ENCODE peak calls at places on chromosome 4, in four cellular contexts. One of them, this sample, is unnamed.
A peak's percentile ranks its signal among the peaks of the same experiment; 100 is the strongest.

GRCh38 chr4:138761638-138762205 is 253.9 kb upstream of the NOCT start:
- DNase-seq in IMR-90: peak; percentile 30
- DNase-seq in K562: no peak
- DNase-seq in GM12878: no peak
- DNase-seq in this sample: no peak

GRCh38 chr4:71713611-71714203 is 70.2 kb downstream of the GC start:
- DNase-seq in IMR-90: peak; percentile 77
- DNase-seq in K562: peak; percentile 32
- DNase-seq in GM12878: no peak
- DNase-seq in this sample: peak; percentile 48

GRCh38 chr4:986428-986948 is 356 bp upstream of the IDUA start:
- DNase-seq in GM12878: no peak
- DNase-seq in K562: no peak
- DNase-seq in IMR-90: no peak
- DNase-seq in this sample: no peak

GRCh38 chr4:8221476-8221875 is 22.4 kb downstream of the SH3TC1 start:
- DNase-seq in GM12878: peak; percentile 46
- DNase-seq in IMR-90: peak; percentile 10
- DNase-seq in K562: no peak
- DNase-seq in this sample: no peak

GRCh38 chr4:173934933-173935620 is 348.4 kb downstream of the FBXO8 start:
- DNase-seq in K562: no peak
- DNase-seq in IMR-90: no peak
- DNase-seq in GM12878: no peak
- DNase-seq in this sample: no peak

GRCh38 chr4:29046166-29046565 is 1674.0 kb upstream of the PCDH7 start:
- DNase-seq in K562: no peak
- DNase-seq in GM12878: no peak
- DNase-seq in IMR-90: peak; percentile 92
- DNase-seq in this sample: no peak

GRCh38 chr4:127251423-127251822 is 381.3 kb upstream of the INTU start:
- DNase-seq in GM12878: no peak
- DNase-seq in IMR-90: peak; percentile 62
- DNase-seq in K562: no peak
- DNase-seq in this sample: no peak

GRCh38 chr4:84503495-84504437 is 4.7 kb upstream of the NKX6-1 start:
- DNase-seq in K562: peak; percentile 68
- DNase-seq in IMR-90: peak; percentile 66
- DNase-seq in GM12878: no peak
- DNase-seq in this sample: peak; percentile 66

GRCh38 chr4:2931765-2932560 is 31.2 kb downstream of the NOP14 start:
- DNase-seq in K562: no peak
- DNase-seq in GM12878: peak; percentile 55
- DNase-seq in IMR-90: no peak
- DNase-seq in this sample: no peak

GRCh38 chr4:141388483-141388882 is 167.8 kb downstream of the ZNF330 start:
- DNase-seq in GM12878: no peak
- DNase-seq in IMR-90: peak; percentile 89
- DNase-seq in K562: no peak
- DNase-seq in this sample: no peak

GRCh38 chr4:139918994-139919393 is 235.0 kb downstream of the MAML3 start:
- DNase-seq in GM12878: no peak
- DNase-seq in IMR-90: no peak
- DNase-seq in K562: no peak
- DNase-seq in this sample: no peak

GRCh38 chr4:98181815-98182214 is 38.5 kb upstream of the STPG2 start:
- DNase-seq in GM12878: no peak
- DNase-seq in K562: no peak
- DNase-seq in IMR-90: peak; percentile 14
- DNase-seq in this sample: peak; percentile 1

GRCh38 chr4:48432017-48432416 is 51.1 kb upstream of the SLC10A4 start:
- DNase-seq in GM12878: no peak
- DNase-seq in IMR-90: no peak
- DNase-seq in K562: no peak
- DNase-seq in this sample: no peak

GRCh38 chr4:1992468-1993168 is 16.2 kb downstream of the NELFA start:
- DNase-seq in IMR-90: no peak
- DNase-seq in GM12878: no peak
- DNase-seq in K562: no peak
- DNase-seq in this sample: no peak

GRCh38 chr4:186724861-186725419 is 1.3 kb upstream of the FAT1 start:
- DNase-seq in GM12878: no peak
- DNase-seq in IMR-90: peak; percentile 40
- DNase-seq in K562: peak; percentile 12
- DNase-seq in this sample: peak; percentile 45

GRCh38 chr4:106746451-106746850 is 289.7 kb downstream of the DKK2 start:
- DNase-seq in GM12878: no peak
- DNase-seq in K562: no peak
- DNase-seq in IMR-90: no peak
- DNase-seq in this sample: no peak

GRCh38 chr4:36420111-36420679 is 138.8 kb downstream of the DTHD1 start:
- DNase-seq in GM12878: no peak
- DNase-seq in K562: no peak
- DNase-seq in IMR-90: no peak
- DNase-seq in this sample: no peak

GRCh38 chr4:121256346-121256745 is 92.2 kb upstream of the TNIP3 start:
- DNase-seq in K562: no peak
- DNase-seq in GM12878: peak; percentile 77
- DNase-seq in IMR-90: peak; percentile 80
- DNase-seq in this sample: no peak

GRCh38 chr4:109199585-109199984 is 102.9 kb downstream of the COL25A1 start:
- DNase-seq in GM12878: no peak
- DNase-seq in IMR-90: no peak
- DNase-seq in K562: no peak
- DNase-seq in this sample: no peak

GRCh38 chr4:157151711-157152110 is 68.8 kb upstream of the GRIA2 start:
- DNase-seq in K562: no peak
- DNase-seq in GM12878: no peak
- DNase-seq in IMR-90: no peak
- DNase-seq in this sample: no peak

GRCh38 chr4:101126044-101126443 is 221.3 kb downstream of the PPP3CA start:
- DNase-seq in IMR-90: peak; percentile 47
- DNase-seq in K562: no peak
- DNase-seq in GM12878: no peak
- DNase-seq in this sample: no peak

GRCh38 chr4:111633663-111634266 is 511.5 kb upstream of the FAM241A start:
- DNase-seq in GM12878: no peak
- DNase-seq in IMR-90: no peak
- DNase-seq in K562: no peak
- DNase-seq in this sample: no peak

GRCh38 chr4:111641813-111642579 is 503.3 kb upstream of the FAM241A start:
- DNase-seq in K562: peak; percentile 60
- DNase-seq in GM12878: peak; percentile 13
- DNase-seq in IMR-90: peak; percentile 86
- DNase-seq in this sample: peak; percentile 88

GRCh38 chr4:111639876-111640275 is 505.4 kb upstream of the FAM241A start:
- DNase-seq in K562: no peak
- DNase-seq in GM12878: no peak
- DNase-seq in IMR-90: peak; percentile 55
- DNase-seq in this sample: no peak

GRCh38 chr4:111636961-111637556 is 508.2 kb upstream of the FAM241A start:
- DNase-seq in IMR-90: no peak
- DNase-seq in GM12878: no peak
- DNase-seq in K562: no peak
- DNase-seq in this sample: no peak

DNA sequence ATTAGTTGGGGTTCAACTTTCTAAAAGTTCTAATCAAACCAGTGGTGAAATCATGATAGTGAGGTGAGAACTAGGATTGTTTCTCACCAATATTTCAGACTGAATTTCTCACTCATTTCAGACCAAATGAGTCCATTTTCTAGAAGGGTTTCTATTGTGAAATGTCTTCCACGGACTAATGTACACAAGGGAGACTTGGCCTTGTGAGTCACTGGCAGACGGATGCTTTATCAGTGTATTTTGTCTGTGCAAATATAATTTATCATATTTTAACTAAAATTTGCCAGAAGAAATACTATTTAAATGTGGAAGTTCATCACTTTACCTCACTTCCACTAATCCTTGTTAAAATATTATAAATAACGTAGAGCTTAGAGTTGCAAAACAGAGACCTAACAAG is 506.1 kb upstream of the FAM241A start:
- DNase-seq in GM12878: no peak
- DNase-seq in K562: no peak
- DNase-seq in IMR-90: peak; percentile 70
- DNase-seq in this sample: peak; percentile 43
- TF ChIP-seq ELK1 in GM12878: no peak
- TF ChIP-seq ELK1 in K562: no peak
- TF ChIP-seq ELK1 in IMR-90: no peak
- TF ChIP-seq ELK1 in this sample: no peak

GRCh38 chr4:41124916-41125548 is 89.3 kb downstream of the APBB2 start:
- DNase-seq in IMR-90: no peak
- DNase-seq in GM12878: no peak
- DNase-seq in K562: no peak
- DNase-seq in this sample: peak; percentile 27
- TF ChIP-seq RFX5 in IMR-90: no peak
- TF ChIP-seq RFX5 in GM12878: no peak
- TF ChIP-seq RFX5 in K562: no peak
- TF ChIP-seq RFX5 in this sample: no peak

GRCh38 chr4:81722229-81722900 is 250.7 kb upstream of the RASGEF1B start:
- DNase-seq in IMR-90: no peak
- DNase-seq in GM12878: no peak
- DNase-seq in K562: no peak
- DNase-seq in this sample: no peak
- TF ChIP-seq ELK1 in IMR-90: no peak
- TF ChIP-seq ELK1 in GM12878: no peak
- TF ChIP-seq ELK1 in K562: no peak
- TF ChIP-seq ELK1 in this sample: no peak

DNA sequence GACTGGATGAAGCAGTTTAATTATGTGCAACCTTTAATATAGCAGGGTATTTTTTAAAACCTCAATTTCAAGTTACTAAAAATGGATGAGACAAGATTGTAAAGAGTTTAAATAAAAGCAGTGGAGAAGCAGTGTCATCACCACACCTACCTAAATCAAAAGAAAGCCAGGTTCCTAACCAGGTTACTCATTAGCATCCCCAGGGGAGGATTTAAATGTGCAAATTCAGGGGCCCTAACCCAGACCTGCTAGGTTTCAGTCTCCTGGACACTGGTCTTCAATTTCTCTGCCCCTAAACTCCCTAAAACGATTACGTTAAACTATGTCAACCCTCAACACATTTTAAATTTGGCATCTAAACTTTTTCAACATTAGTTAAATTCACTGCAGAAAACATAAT is 116.9 kb upstream of the KLF3 start:
- DNase-seq in IMR-90: no peak
- DNase-seq in K562: no peak
- DNase-seq in GM12878: no peak
- DNase-seq in this sample: no peak
- TF ChIP-seq RFX5 in IMR-90: no peak
- TF ChIP-seq RFX5 in K562: no peak
- TF ChIP-seq RFX5 in GM12878: no peak
- TF ChIP-seq RFX5 in this sample: no peak

GRCh38 chr4:79948739-79949138 is 124.3 kb downstream of the ANTXR2 start:
- DNase-seq in GM12878: no peak
- DNase-seq in K562: no peak
- DNase-seq in IMR-90: no peak
- DNase-seq in this sample: no peak

GRCh38 chr4:79949186-79949585 is 123.8 kb downstream of the ANTXR2 start:
- DNase-seq in K562: no peak
- DNase-seq in GM12878: no peak
- DNase-seq in IMR-90: no peak
- DNase-seq in this sample: no peak

GRCh38 chr4:79947386-79947785 is 125.6 kb downstream of the ANTXR2 start:
- DNase-seq in K562: no peak
- DNase-seq in IMR-90: no peak
- DNase-seq in GM12878: no peak
- DNase-seq in this sample: no peak
- TF ChIP-seq ELK1 in K562: no peak
- TF ChIP-seq ELK1 in IMR-90: no peak
- TF ChIP-seq ELK1 in GM12878: no peak
- TF ChIP-seq ELK1 in this sample: no peak

DNA sequence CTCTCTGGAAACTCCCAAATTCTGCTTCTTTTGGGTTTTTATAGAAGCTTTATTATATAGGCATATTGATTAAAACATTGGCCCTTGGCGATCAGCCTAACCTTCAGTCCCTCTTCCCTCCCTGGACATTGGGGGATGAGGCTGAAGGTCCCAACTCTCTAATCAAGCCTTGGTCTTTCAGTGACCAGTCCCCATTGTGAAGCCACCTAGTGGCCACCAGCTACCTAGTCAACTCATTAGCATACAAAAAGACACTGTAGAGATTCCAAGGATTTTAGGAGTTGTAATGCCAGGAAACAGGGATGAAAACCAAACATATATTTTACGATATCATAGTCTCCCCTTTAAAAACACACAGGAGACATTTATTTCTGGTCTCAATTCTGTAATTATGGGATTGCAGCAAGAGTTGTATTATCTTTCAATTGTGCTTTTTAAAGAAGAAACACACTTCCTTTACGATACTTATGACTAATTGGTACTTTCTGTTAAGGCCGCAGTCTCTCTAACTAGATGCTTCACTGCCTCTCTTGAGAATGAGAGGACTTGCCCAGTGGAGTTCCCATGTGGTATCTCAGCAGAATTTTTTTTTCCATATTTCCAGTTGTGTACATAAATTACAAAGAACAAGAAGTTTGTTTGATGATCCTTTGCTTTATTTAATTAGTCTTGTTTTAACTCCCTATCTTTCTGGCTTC is 58.2 kb downstream of the WDR17 start:
- DNase-seq in K562: peak; percentile 11
- DNase-seq in GM12878: peak; percentile 51
- DNase-seq in IMR-90: no peak
- DNase-seq in this sample: peak; percentile 18
- TF ChIP-seq RFX5 in K562: no peak
- TF ChIP-seq RFX5 in GM12878: no peak
- TF ChIP-seq RFX5 in IMR-90: no peak
- TF ChIP-seq RFX5 in this sample: no peak

GRCh38 chr4:165301833-165302232 is 25.6 kb upstream of the MSMO1 start:
- DNase-seq in K562: no peak
- DNase-seq in GM12878: no peak
- DNase-seq in IMR-90: peak; percentile 54
- DNase-seq in this sample: no peak

GRCh38 chr4:165294907-165295306 is 32.6 kb upstream of the MSMO1 start:
- DNase-seq in GM12878: peak; percentile 25
- DNase-seq in K562: no peak
- DNase-seq in IMR-90: no peak
- DNase-seq in this sample: no peak

GRCh38 chr4:165299399-165300060 is 27.9 kb upstream of the MSMO1 start:
- DNase-seq in K562: no peak
- DNase-seq in IMR-90: no peak
- DNase-seq in GM12878: no peak
- DNase-seq in this sample: no peak

GRCh38 chr4:165293927-165294649 is 33.4 kb upstream of the MSMO1 start:
- DNase-seq in IMR-90: no peak
- DNase-seq in K562: no peak
- DNase-seq in GM12878: no peak
- DNase-seq in this sample: no peak

DNA sequence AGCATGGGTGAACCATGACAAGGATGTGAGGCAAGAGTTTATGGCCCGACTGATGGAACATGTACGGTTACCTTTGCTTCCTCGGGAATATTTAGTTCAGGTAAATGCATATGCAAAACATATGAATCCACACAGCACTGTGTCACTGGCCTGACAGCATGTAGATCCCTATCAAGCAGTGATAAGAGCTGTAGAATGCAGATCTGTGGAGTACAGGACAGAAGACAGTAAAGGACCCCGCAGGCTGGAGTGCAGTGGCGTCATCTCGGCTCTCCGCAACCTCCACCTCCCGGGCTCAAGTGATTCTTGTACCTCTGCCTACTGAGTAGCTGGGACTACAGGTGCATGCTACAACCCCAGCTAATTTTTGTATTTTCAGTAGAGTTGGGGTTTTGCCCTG is 29.8 kb upstream of the MSMO1 start:
- DNase-seq in IMR-90: no peak
- DNase-seq in GM12878: no peak
- DNase-seq in K562: no peak
- DNase-seq in this sample: no peak
- TF ChIP-seq ELK1 in IMR-90: no peak
- TF ChIP-seq ELK1 in GM12878: no peak
- TF ChIP-seq ELK1 in K562: no peak
- TF ChIP-seq ELK1 in this sample: no peak

This sample was measured in A549.